ENCODE peak calls at places on chromosomes 13 and 19, in seven cellular contexts. I, P, Y, D, B, J and Q are unnamed samples.

GRCh38 chr13:75161804-75162203 is 320.2 kb downstream of the TBC1D4 start:
- DNase-seq in I (no peak), P (no peak), Y (no peak), D (no peak), B (no peak), J (no peak), Q (no peak)

GRCh38 chr13:99083976-99084375 is 106.1 kb upstream of the DOCK9 start:
- DNase-seq in I (no peak), P (no peak), Y (no peak), D (peak; percentile 69), B (no peak), J (no peak), Q (no peak)

GRCh38 chr19:18231775-18232174 is 5.5 kb upstream of the PDE4C start:
- DNase-seq in I (no peak), P (no peak), Y (no peak), D (no peak), B (no peak), J (no peak), Q (no peak)

GRCh38 chr13:40206241-40207109 is 460.0 kb downstream of the FOXO1 start:
- DNase-seq in I (no peak), P (no peak), Y (peak; percentile 98), D (no peak), B (peak; percentile 87), J (no peak), Q (no peak)

GRCh38 chr19:17202249-17202648 is 12.9 kb upstream of the USE1 start:
- DNase-seq in I (no peak), P (no peak), Y (peak; percentile 23), D (no peak), B (no peak), J (no peak), Q (no peak)

GRCh38 chr13:20441879-20442278 is 83.8 kb downstream of the CRYL1 start:
- DNase-seq in I (no peak), P (no peak), Y (peak; percentile 89), D (no peak), B (no peak), J (no peak), Q (no peak)

GRCh38 chr19:28397311-28397710 is 815.6 kb downstream of the UQCRFS1 start:
- DNase-seq in I (no peak), P (no peak), Y (no peak), D (no peak), B (no peak), J (no peak), Q (no peak)

GRCh38 chr13:105579821-105580707 is 955.4 kb downstream of the EFNB2 start:
- DNase-seq in I (no peak), P (no peak), Y (peak; percentile 83), D (no peak), B (no peak), J (no peak), Q (no peak)

GRCh38 chr13:32737111-32737571 is 150.9 kb downstream of the PDS5B start:
- DNase-seq in I (no peak), P (no peak), Y (no peak), D (no peak), B (no peak), J (no peak), Q (no peak)

GRCh38 chr13:20188649-20189553 is 3.8 kb downstream of the GJB2 start:
- DNase-seq in I (no peak), P (no peak), Y (no peak), D (no peak), B (no peak), J (no peak), Q (no peak)